ENCODE peak calls at places on chromosome 15, in six cellular contexts. W is AG09309, N is H4, D is sigmoid colon, M is HEK293T, Z is WTC11. G is an unnamed sample.

GRCh38 chr15:50907866-50908208 is 646 bp upstream of the AP4E1 start:
- DNase-seq in W (no peak), N (peak; percentile 18), D (no peak), M (no peak), Z (peak; percentile 38), G (peak; percentile 16)

GRCh38 chr15:57290192-57290591 is 86.1 kb upstream of the CGNL1 start:
- DNase-seq in W (no peak), N (no peak), D (no peak), M (no peak), Z (no peak), G (no peak)

GRCh38 chr15:40258544-40258943 is 19.7 kb downstream of the PAK6 start:
- DNase-seq in W (no peak), N (no peak), D (no peak), M (no peak), Z (peak; percentile 71), G (no peak)

GRCh38 chr15:88897456-88898194 is 2.3 kb upstream of the HAPLN3 start:
- DNase-seq in W (peak; percentile 40), N (peak; percentile 88), D (peak; percentile 94), M (peak; percentile 37), Z (peak; percentile 53), G (peak; percentile 57)

GRCh38 chr15:82921242-82921641 is 31.3 kb downstream of the HOMER2 start:
- DNase-seq in W (no peak), N (no peak), D (no peak), M (no peak), Z (no peak), G (no peak)

GRCh38 chr15:67807141-67807540 is 18.2 kb upstream of the SKOR1 start:
- DNase-seq in W (no peak), N (no peak), D (peak; percentile 62), M (no peak), Z (peak; percentile 4), G (no peak)

GRCh38 chr15:43187544-43188155 is 2.4 kb downstream of the CCNDBP1 start:
- DNase-seq in W (peak; percentile 46), N (peak; percentile 63), D (no peak), M (no peak), Z (no peak), G (no peak)

GRCh38 chr15:99911824-99912223 is 178.6 kb upstream of the LYSMD4 start:
- DNase-seq in W (no peak), N (no peak), D (no peak), M (no peak), Z (no peak), G (no peak)

GRCh38 chr15:62346168-62346567 is 181.1 kb upstream of the C2CD4B start:
- DNase-seq in W (no peak), N (no peak), D (no peak), M (no peak), Z (no peak), G (no peak)

GRCh38 chr15:57784081-57784488 is 77.6 kb downstream of the POLR2M start:
- DNase-seq in W (peak; percentile 41), N (peak; percentile 72), D (no peak), M (no peak), Z (no peak), G (no peak)

GRCh38 chr15:51931638-51932037 is 39.9 kb downstream of the LEO1 start:
- DNase-seq in W (no peak), N (peak; percentile 20), D (no peak), M (no peak), Z (no peak), G (no peak)

GRCh38 chr15:70538278-70538677 is 225.1 kb downstream of the UACA start:
- DNase-seq in W (no peak), N (no peak), D (no peak), M (no peak), Z (no peak), G (no peak)

GRCh38 chr15:41022487-41023090 is 69.3 kb downstream of the CHAC1 start:
- DNase-seq in W (peak; percentile 27), N (peak; percentile 31), D (no peak), M (peak; percentile 45), Z (peak; percentile 56), G (no peak)

GRCh38 chr15:25557916-25558315 is 119.1 kb upstream of the UBE3A start:
- DNase-seq in W (no peak), N (no peak), D (no peak), M (no peak), Z (no peak), G (no peak)

GRCh38 chr15:81001180-81002003 is 669 bp downstream of the TLNRD1 start:
- DNase-seq in W (no peak), N (no peak), D (peak; percentile 79), M (peak; percentile 67), Z (peak; percentile 63), G (no peak)

GRCh38 chr15:51117270-51117669 is 22.6 kb upstream of the TNFAIP8L3 start:
- DNase-seq in W (no peak), N (no peak), D (no peak), M (no peak), Z (no peak), G (no peak)

GRCh38 chr15:47516576-47517371 is 200.5 kb upstream of the SEMA6D start:
- DNase-seq in W (no peak), N (no peak), D (no peak), M (no peak), Z (no peak), G (no peak)

GRCh38 chr15:100235030-100235617 is 106.7 kb downstream of the ADAMTS17 start:
- DNase-seq in W (no peak), N (no peak), D (no peak), M (no peak), Z (no peak), G (no peak)

GRCh38 chr15:43441316-43441715 is 51.6 kb downstream of the TP53BP1 start:
- DNase-seq in W (no peak), N (peak; percentile 44), D (no peak), M (no peak), Z (no peak), G (no peak)

GRCh38 chr15:33565099-33565498 is 254.3 kb downstream of the RYR3 start:
- DNase-seq in W (no peak), N (peak; percentile 55), D (no peak), M (no peak), Z (no peak), G (no peak)

GRCh38 chr15:65249641-65250040 is 37.0 kb downstream of the PARP16 start:
- DNase-seq in W (no peak), N (no peak), D (no peak), M (no peak), Z (no peak), G (peak; percentile 43)

GRCh38 chr15:95929232-95929846 is 401.2 kb upstream of the NR2F2 start:
- DNase-seq in W (no peak), N (peak; percentile 81), D (no peak), M (no peak), Z (no peak), G (no peak)